ENCODE peak calls at places on chromosomes 2 and 18, in six cellular contexts. A is SK-N-SH, F is cardiac muscle cell, Z is AG04450, G is uterus, R is psoas muscle. W is an unnamed sample.

GRCh38 chr2:43305006-43305405 is 78.6 kb upstream of the ZFP36L2 start:
- DNase-seq in Z (no peak), A (no peak), R (no peak), F (peak), G (peak), W (no peak)

GRCh38 chr2:133326651-133327397 is 241.4 kb downstream of the NCKAP5 start:
- DNase-seq in G (no peak), Z (peak), A (no peak), R (no peak), F (peak), W (no peak)

GRCh38 chr18:69686861-69687260 is 260.8 kb downstream of the CD226 start:
- DNase-seq in F (peak), G (no peak), A (no peak), Z (no peak), R (no peak), W (no peak)

GRCh38 chr2:84628486-84628885 is 112.2 kb downstream of the DNAH6 start:
- DNase-seq in A (no peak), R (no peak), F (no peak), Z (no peak), G (no peak), W (no peak)

GRCh38 chr2:232888839-232889529 is 18.9 kb downstream of the SNORC start:
- DNase-seq in Z (no peak), G (no peak), R (peak), F (no peak), A (no peak), W (no peak)

GRCh38 chr2:28447943-28448737 is 47.7 kb upstream of the PLB1 start:
- DNase-seq in Z (peak), F (peak), A (no peak), G (no peak), R (no peak), W (no peak)

GRCh38 chr2:203500297-203500696 is 34.8 kb downstream of the RAPH1 start:
- DNase-seq in F (no peak), G (no peak), A (no peak), Z (no peak), R (no peak), W (no peak)

GRCh38 chr2:117825437-117825836 is 10.9 kb downstream of the DDX18 start:
- DNase-seq in F (no peak), G (no peak), R (no peak), A (no peak), Z (no peak), W (no peak)

GRCh38 chr2:9565436-9566153 is 10.0 kb upstream of the ADAM17 start:
- DNase-seq in F (peak), Z (peak), G (peak), A (no peak), R (peak), W (no peak)

GRCh38 chr2:55051026-55051866 is 995 bp upstream of the RTN4 start:
- DNase-seq in R (peak), A (peak), G (peak), Z (peak), F (peak), W (no peak)

GRCh38 chr18:832085-832681 is 20.1 kb upstream of the YES1 start:
- DNase-seq in F (no peak), Z (no peak), A (no peak), R (no peak), G (no peak), W (no peak)

GRCh38 chr2:50863856-50864255 is 168.1 kb downstream of the NRXN1 start:
- DNase-seq in G (no peak), Z (no peak), R (no peak), A (no peak), F (no peak), W (no peak)

GRCh38 chr2:104849618-104850097 is 4.3 kb upstream of the POU3F3 start:
- DNase-seq in Z (peak), A (peak), F (peak), G (no peak), R (peak), W (peak)

GRCh38 chr2:203683932-203684556 is 22.4 kb upstream of the CD28 start:
- DNase-seq in G (no peak), Z (peak), F (peak), A (no peak), R (no peak), W (no peak)

GRCh38 chr2:40208478-40208877 is 243.4 kb downstream of the SLC8A1 start:
- DNase-seq in F (no peak), Z (no peak), G (no peak), A (no peak), R (no peak), W (no peak)

GRCh38 chr18:55651236-55651635 is 63.2 kb upstream of the TCF4 start:
- DNase-seq in G (no peak), F (no peak), Z (no peak), R (no peak), A (no peak), W (no peak)

GRCh38 chr2:177059313-177059712 is 153.3 kb upstream of the HNRNPA3 start:
- DNase-seq in F (no peak), R (no peak), Z (no peak), G (no peak), A (no peak), W (no peak)

GRCh38 chr18:27803957-27804356 is 373.0 kb downstream of the CDH2 start:
- DNase-seq in F (no peak), Z (no peak), G (no peak), R (no peak), A (no peak), W (no peak)

GRCh38 chr2:37656512-37657423 is 14.7 kb downstream of the CDC42EP3 start:
- DNase-seq in Z (no peak), A (no peak), F (no peak), G (no peak), R (no peak), W (no peak)

GRCh38 chr2:107669335-107669734 is 157.4 kb upstream of the RGPD4 start:
- DNase-seq in Z (no peak), R (no peak), A (peak), F (peak), G (no peak), W (no peak)

GRCh38 chr2:3637311-3637675 is 20.7 kb upstream of the ALLC start:
- DNase-seq in R (no peak), A (no peak), Z (no peak), F (no peak), G (no peak), W (no peak)

GRCh38 chr18:49168281-49168680 is 217.5 kb upstream of the SMAD7 start:
- DNase-seq in G (no peak), R (no peak), Z (no peak), A (no peak), F (no peak), W (no peak)

GRCh38 chr2:161913865-161914264 is 160.2 kb downstream of the DPP4 start:
- DNase-seq in A (no peak), G (no peak), Z (no peak), F (peak), R (no peak), W (no peak)

GRCh38 chr18:61991201-61991600 is 98.4 kb upstream of the RNF152 start:
- DNase-seq in A (no peak), G (peak), R (no peak), Z (no peak), F (peak), W (no peak)

GRCh38 chr2:60581461-60582282 is 28.2 kb upstream of the BCL11A start:
- DNase-seq in Z (peak), A (peak), R (peak), G (peak), F (peak), W (no peak)

GRCh38 chr2:217792611-217793527 is 209.9 kb downstream of the TNS1 start:
- DNase-seq in A (peak), F (no peak), Z (no peak), R (no peak), G (no peak), W (no peak)

GRCh38 chr18:48031011-48031480 is 100.6 kb upstream of the SMAD2 start:
- DNase-seq in Z (no peak), G (peak), A (peak), R (no peak), F (peak), W (peak)

GRCh38 chr2:168573128-168573903 is 117.2 kb downstream of the CERS6 start:
- DNase-seq in G (no peak), A (no peak), R (no peak), F (peak), Z (no peak), W (no peak)

GRCh38 chr2:101327863-101328394 is 19.4 kb upstream of the RNF149 start:
- DNase-seq in R (no peak), F (no peak), A (no peak), G (no peak), Z (no peak), W (peak)

GRCh38 chr18:8814206-8814605 is 108.8 kb downstream of the MTCL1 start:
- DNase-seq in Z (no peak), G (no peak), A (no peak), R (no peak), F (peak), W (no peak)

GRCh38 chr18:13540783-13541182 is 185.6 kb downstream of the FAM210A start:
- DNase-seq in G (no peak), Z (no peak), A (no peak), R (no peak), F (no peak), W (no peak)

GRCh38 chr2:112542974-112543760 is 902 bp downstream of the POLR1B start:
- DNase-seq in F (peak), A (peak), G (no peak), R (no peak), Z (no peak), W (no peak)

GRCh38 chr2:926259-926780 is 24.3 kb upstream of the SNTG2 start:
- DNase-seq in Z (no peak), R (no peak), F (no peak), G (no peak), A (no peak), W (no peak)

GRCh38 chr18:69659142-69659651 is 258.5 kb downstream of the DOK6 start:
- DNase-seq in R (no peak), Z (no peak), A (peak), F (no peak), G (no peak), W (no peak)

GRCh38 chr2:232748038-232748437 is 28.3 kb downstream of the KCNJ13 start:
- DNase-seq in R (no peak), Z (no peak), A (no peak), G (no peak), F (no peak), W (no peak)

GRCh38 chr18:3350566-3351527 is 88.9 kb downstream of the MYL12B start:
- DNase-seq in F (no peak), Z (no peak), A (no peak), R (no peak), G (no peak), W (peak)

GRCh38 chr2:121816797-121817196 is 61.3 kb downstream of the TSN start:
- DNase-seq in R (no peak), F (no peak), G (no peak), Z (no peak), A (no peak), W (no peak)

GRCh38 chr2:196431957-196432356 is 207.6 kb upstream of the CCDC150 start:
- DNase-seq in G (no peak), A (peak), F (peak), Z (no peak), R (no peak), W (no peak)
- TF ChIP-seq CTCF in G (no peak), A (peak), F (peak), Z (peak), R (no peak), W (peak)

GRCh38 chr2:26245231-26245732 is 543 bp downstream of the HADHB start:
- DNase-seq in A (peak), Z (no peak), F (no peak), G (no peak), R (peak), W (no peak)

GRCh38 chr2:26244479-26245230 is at the start of the genes HADHA and HADHB:
- DNase-seq in F (peak), G (peak), R (peak), A (peak), Z (peak), W (peak)

GRCh38 chr2:26245810-26246209 is 1.1 kb downstream of the HADHB start:
- DNase-seq in F (peak), G (no peak), A (no peak), Z (no peak), R (no peak), W (no peak)

GRCh38 chr2:26249625-26250024 is 4.9 kb downstream of the HADHB start:
- DNase-seq in R (no peak), A (no peak), G (no peak), F (no peak), Z (no peak), W (no peak)

DNA sequence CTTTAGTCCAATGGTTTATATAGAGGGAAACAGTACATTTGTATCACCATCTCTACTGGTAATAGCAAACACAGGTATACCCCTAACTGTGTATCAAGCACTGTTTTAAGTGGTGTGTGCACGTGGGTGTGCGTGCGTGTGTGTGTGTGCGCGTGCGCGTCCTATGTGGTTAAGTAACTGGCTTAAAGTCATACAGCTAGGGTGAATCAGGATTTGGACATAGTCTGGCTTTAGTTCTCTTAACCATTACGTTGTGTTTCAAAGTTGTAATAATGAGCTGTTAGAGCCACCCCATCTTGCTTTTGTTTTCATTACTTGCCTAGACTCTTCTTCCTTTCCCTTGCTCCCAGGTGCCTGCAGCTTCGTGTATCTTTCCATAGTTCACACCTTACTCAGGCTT is 2.1 kb downstream of the HADHB start:
- DNase-seq in G (peak), Z (peak), A (no peak), R (peak), F (peak), W (no peak)
- H3K4me3 ChIP-seq in G (no peak), Z (no peak), A (no peak), R (peak), F (no peak), W (peak)

DNA sequence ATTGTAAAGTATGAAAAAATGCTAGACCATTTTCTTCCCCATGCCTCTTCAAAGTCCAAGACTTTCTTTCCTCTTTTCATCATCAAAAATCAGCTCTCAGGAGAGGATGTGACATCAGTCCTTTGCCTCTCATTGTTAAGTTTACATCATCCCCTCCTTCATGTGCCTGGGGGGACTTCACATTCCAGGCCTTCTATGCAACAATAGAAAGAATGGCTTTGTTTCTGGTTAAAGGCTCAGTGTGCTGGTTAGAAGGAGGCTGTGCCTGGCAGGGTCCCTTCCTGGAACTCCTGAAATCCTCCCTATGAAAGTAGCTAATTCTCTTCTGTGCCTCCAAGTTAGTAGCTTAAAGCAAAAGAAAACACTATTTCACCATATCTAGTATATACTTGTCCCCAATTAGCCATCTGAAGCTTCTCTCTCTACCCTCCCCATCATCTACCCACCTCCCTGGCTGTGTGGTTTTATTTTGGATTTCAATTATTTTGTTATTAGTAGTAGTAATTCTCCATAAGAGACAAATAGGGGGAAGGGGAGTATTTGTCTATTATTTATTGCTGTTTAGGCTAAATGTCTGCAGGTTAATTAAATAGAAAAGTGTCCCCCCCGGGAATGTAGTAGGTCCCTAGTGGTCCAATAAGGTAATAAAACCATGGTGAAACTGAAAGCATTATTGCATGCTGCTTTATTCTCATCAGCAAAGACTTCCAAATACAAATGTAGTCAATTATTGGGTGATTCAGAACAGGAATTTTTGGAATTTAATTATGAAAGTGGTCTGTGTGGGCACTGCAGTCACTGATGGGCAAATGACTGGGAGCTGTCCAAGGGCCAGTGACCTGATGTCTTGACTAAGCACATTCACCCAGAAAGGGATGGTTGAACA is 69.0 kb downstream of the CPO start:
- DNase-seq in Z (no peak), G (no peak), F (peak), A (peak), R (no peak), W (no peak)
- TF ChIP-seq CTCF in Z (peak), G (no peak), F (no peak), A (peak), R (no peak), W (no peak)

GRCh38 chr2:196987298-196987653 is 60.8 kb upstream of the PGAP1 start:
- DNase-seq in R (no peak), Z (no peak), A (no peak), G (no peak), F (peak), W (no peak)
- H3K4me3 ChIP-seq in R (peak), Z (peak), A (peak), G (no peak), F (no peak), W (no peak)